ENCODE peak calls at places on chromosomes 1 and 21, in four cellular contexts. One of them, this sample, is unnamed.
A peak's percentile ranks its signal among the peaks of the same experiment; 100 is the strongest.

GRCh38 chr1:27951396-27951795 is 8.4 kb upstream of the XKR8 start:
- DNase-seq in GM12891: no peak
- DNase-seq in GM12878: no peak
- DNase-seq in K562: no peak
- DNase-seq in this sample: no peak

GRCh38 chr1:40267767-40268187 is 9.7 kb downstream of the ZMPSTE24 start:
- DNase-seq in GM12891: no peak
- DNase-seq in K562: no peak
- DNase-seq in GM12878: no peak
- DNase-seq in this sample: no peak

GRCh38 chr1:228001738-228002535 is 4.9 kb upstream of the WNT3A start:
- DNase-seq in GM12878: no peak
- DNase-seq in K562: peak; percentile 7
- DNase-seq in GM12891: no peak
- DNase-seq in this sample: no peak

GRCh38 chr1:235720544-235720943 is 71.0 kb upstream of the GNG4 start:
- DNase-seq in K562: no peak
- DNase-seq in GM12891: no peak
- DNase-seq in GM12878: no peak
- DNase-seq in this sample: no peak

GRCh38 chr1:225425211-225425786 is 2.5 kb downstream of the LBR start:
- DNase-seq in K562: no peak
- DNase-seq in GM12891: no peak
- DNase-seq in GM12878: no peak
- DNase-seq in this sample: peak; percentile 81

GRCh38 chr1:74193908-74194307 is 4.1 kb downstream of the LRRIQ3 start:
- DNase-seq in K562: no peak
- DNase-seq in GM12878: no peak
- DNase-seq in GM12891: no peak
- DNase-seq in this sample: no peak

GRCh38 chr1:94926365-94926914 is 470 bp downstream of the CNN3 start:
- DNase-seq in GM12878: no peak
- DNase-seq in GM12891: peak; percentile 45
- DNase-seq in K562: no peak
- DNase-seq in this sample: no peak

GRCh38 chr1:182806015-182806678 is 16.6 kb downstream of the NPL start:
- DNase-seq in GM12878: no peak
- DNase-seq in K562: peak; percentile 68
- DNase-seq in GM12891: no peak
- DNase-seq in this sample: no peak

GRCh38 chr1:50279622-50280320 is 143.5 kb downstream of the DMRTA2 start:
- DNase-seq in GM12891: no peak
- DNase-seq in K562: peak; percentile 33
- DNase-seq in GM12878: no peak
- DNase-seq in this sample: no peak

GRCh38 chr1:71054281-71054731 is 6.7 kb upstream of the PTGER3 start:
- DNase-seq in GM12891: no peak
- DNase-seq in K562: no peak
- DNase-seq in GM12878: no peak
- DNase-seq in this sample: no peak

GRCh38 chr1:19328486-19328885 is 16.4 kb downstream of the SLC66A1 start:
- DNase-seq in GM12891: no peak
- DNase-seq in GM12878: no peak
- DNase-seq in K562: no peak
- DNase-seq in this sample: no peak

GRCh38 chr1:226308166-226308722 is 720 bp downstream of the LIN9 start:
- DNase-seq in GM12878: no peak
- DNase-seq in K562: peak; percentile 73
- DNase-seq in GM12891: no peak
- DNase-seq in this sample: peak; percentile 32

GRCh38 chr1:169201084-169201619 is 94.7 kb downstream of the ATP1B1 start:
- DNase-seq in K562: no peak
- DNase-seq in GM12878: no peak
- DNase-seq in GM12891: no peak
- DNase-seq in this sample: no peak

GRCh38 chr1:110207831-110208230 is 2.3 kb upstream of the KCNC4 start:
- DNase-seq in GM12878: no peak
- DNase-seq in GM12891: peak; percentile 74
- DNase-seq in K562: peak; percentile 80
- DNase-seq in this sample: no peak

GRCh38 chr1:227941509-227942020 is 6.2 kb downstream of the WNT9A start:
- DNase-seq in GM12878: no peak
- DNase-seq in K562: no peak
- DNase-seq in GM12891: no peak
- DNase-seq in this sample: no peak

GRCh38 chr21:29095203-29095602 is 21.8 kb upstream of the CCT8 start:
- DNase-seq in GM12891: no peak
- DNase-seq in K562: no peak
- DNase-seq in GM12878: no peak
- DNase-seq in this sample: no peak

GRCh38 chr1:74363220-74363619 is 128.0 kb downstream of the TNNI3K start:
- DNase-seq in GM12878: no peak
- DNase-seq in K562: no peak
- DNase-seq in GM12891: no peak
- DNase-seq in this sample: no peak

GRCh38 chr21:42864812-42865211 is 14.5 kb downstream of the WDR4 start:
- DNase-seq in K562: no peak
- DNase-seq in GM12891: no peak
- DNase-seq in GM12878: no peak
- DNase-seq in this sample: no peak

GRCh38 chr1:52636701-52637695 is 4.0 kb downstream of the SHISAL2A start:
- DNase-seq in GM12878: peak; percentile 87
- DNase-seq in K562: no peak
- DNase-seq in GM12891: peak; percentile 46
- DNase-seq in this sample: peak; percentile 95

GRCh38 chr1:92909321-92909720 is 51.9 kb downstream of the DIPK1A start:
- DNase-seq in K562: no peak
- DNase-seq in GM12878: no peak
- DNase-seq in GM12891: no peak
- DNase-seq in this sample: no peak

GRCh38 chr21:42364304-42364865 is 1.9 kb downstream of the TFF1 start:
- DNase-seq in GM12878: no peak
- DNase-seq in K562: no peak
- DNase-seq in GM12891: no peak
- DNase-seq in this sample: peak; percentile 70

GRCh38 chr21:35316933-35317332 is 267.8 kb upstream of the RUNX1 start:
- DNase-seq in K562: no peak
- DNase-seq in GM12878: no peak
- DNase-seq in GM12891: no peak
- DNase-seq in this sample: no peak

GRCh38 chr1:47002211-47002610 is 21.3 kb upstream of the CYP4X1 start:
- DNase-seq in GM12878: no peak
- DNase-seq in GM12891: no peak
- DNase-seq in K562: no peak
- DNase-seq in this sample: no peak

DNA sequence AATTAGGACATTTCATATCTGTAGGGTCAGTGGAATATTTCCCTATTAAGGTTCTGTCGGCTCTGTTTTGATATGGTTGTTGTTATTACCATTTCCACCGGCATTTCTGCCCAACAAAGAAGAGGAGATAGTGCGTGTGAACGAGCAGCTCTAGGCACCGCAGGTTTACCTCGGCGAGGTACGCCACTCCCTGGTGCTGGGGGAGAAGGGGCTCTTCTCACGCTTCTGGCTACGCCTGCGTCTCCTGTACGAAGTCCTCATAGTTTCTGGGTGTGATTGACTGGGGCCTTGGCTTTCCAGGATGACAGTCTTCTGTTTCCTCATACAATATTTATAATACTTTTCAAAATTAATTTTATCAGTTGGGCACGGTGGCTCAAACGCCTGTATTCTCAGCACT is 54.4 kb upstream of the DIP2A start:
- DNase-seq in K562: no peak
- DNase-seq in GM12891: no peak
- DNase-seq in GM12878: no peak
- DNase-seq in this sample: no peak
- TF ChIP-seq SPI1 in K562: no peak
- TF ChIP-seq SPI1 in GM12891: no peak
- TF ChIP-seq SPI1 in GM12878: no peak
- TF ChIP-seq SPI1 in this sample: no peak

DNA sequence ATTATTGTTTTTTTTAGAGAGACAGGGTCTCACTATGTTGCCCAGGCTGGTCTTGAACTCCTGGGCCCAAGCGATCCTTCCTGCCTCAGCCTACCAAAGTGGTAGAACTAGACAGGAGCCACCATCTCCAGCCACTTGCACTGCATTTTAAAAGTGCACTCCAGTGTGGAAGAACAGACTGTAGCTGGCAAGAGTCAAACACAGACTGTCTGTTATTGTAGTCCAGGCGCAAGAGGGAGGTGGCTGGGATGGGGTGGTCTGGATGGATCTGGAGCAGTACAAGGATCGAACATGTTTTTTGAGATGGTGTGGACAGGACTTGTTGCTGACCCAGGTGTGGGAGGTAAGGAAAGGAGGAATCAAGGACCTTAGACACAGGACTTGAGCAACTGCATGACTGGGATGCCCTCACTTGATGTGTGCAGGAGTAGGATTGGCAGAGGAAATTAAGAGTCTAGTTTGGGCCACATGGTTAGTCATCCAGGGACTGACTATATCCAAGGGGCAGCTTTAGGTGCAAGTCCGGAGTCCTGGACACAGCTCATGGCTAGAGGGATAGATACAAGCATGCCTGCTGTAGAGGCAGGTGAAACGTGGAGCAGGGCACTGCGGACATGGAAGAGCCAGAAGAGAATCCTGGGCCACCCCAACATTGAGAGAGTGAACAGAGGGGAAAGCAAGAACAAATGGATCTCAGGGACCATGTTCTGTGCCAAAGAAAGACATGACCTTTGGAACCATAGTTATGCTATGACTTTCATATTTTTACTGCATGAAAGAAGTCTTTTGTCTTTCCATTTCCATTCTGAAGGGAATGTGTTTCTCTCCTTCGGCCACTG is 42.0 kb downstream of the ELK4 start:
- DNase-seq in GM12891: no peak
- DNase-seq in GM12878: no peak
- DNase-seq in K562: no peak
- DNase-seq in this sample: no peak
- TF ChIP-seq SPI1 in GM12891: no peak
- TF ChIP-seq SPI1 in GM12878: no peak
- TF ChIP-seq SPI1 in K562: no peak
- TF ChIP-seq SPI1 in this sample: no peak

GRCh38 chr21:46193829-46194373 is 9.6 kb upstream of the SPATC1L start:
- DNase-seq in GM12878: no peak
- DNase-seq in K562: no peak
- DNase-seq in GM12891: no peak
- DNase-seq in this sample: no peak

GRCh38 chr21:46191686-46192575 is 7.7 kb upstream of the SPATC1L start:
- DNase-seq in K562: no peak
- DNase-seq in GM12891: no peak
- DNase-seq in GM12878: no peak
- DNase-seq in this sample: no peak

GRCh38 chr21:46195595-46196195 is 11.4 kb upstream of the SPATC1L start:
- DNase-seq in GM12891: no peak
- DNase-seq in K562: no peak
- DNase-seq in GM12878: no peak
- DNase-seq in this sample: no peak

GRCh38 chr21:46196733-46197132 is 12.5 kb upstream of the SPATC1L start:
- DNase-seq in GM12878: no peak
- DNase-seq in K562: no peak
- DNase-seq in GM12891: no peak
- DNase-seq in this sample: no peak

GRCh38 chr21:46194374-46195334 is 10.4 kb upstream of the SPATC1L start:
- DNase-seq in GM12878: no peak
- DNase-seq in GM12891: no peak
- DNase-seq in K562: no peak
- DNase-seq in this sample: no peak
- TF ChIP-seq SPI1 in GM12878: no peak
- TF ChIP-seq SPI1 in GM12891: no peak
- TF ChIP-seq SPI1 in K562: no peak
- TF ChIP-seq SPI1 in this sample: no peak

GRCh38 chr1:156390409-156391144 is 21.6 kb downstream of the RHBG start:
- DNase-seq in K562: no peak
- DNase-seq in GM12891: no peak
- DNase-seq in GM12878: no peak
- DNase-seq in this sample: no peak
- TF ChIP-seq SPI1 in K562: no peak
- TF ChIP-seq SPI1 in GM12891: no peak
- TF ChIP-seq SPI1 in GM12878: no peak
- TF ChIP-seq SPI1 in this sample: peak; percentile 20

GRCh38 chr21:36810443-36810842 is 111.5 kb downstream of the SIM2 start:
- DNase-seq in GM12878: no peak
- DNase-seq in K562: no peak
- DNase-seq in GM12891: no peak
- DNase-seq in this sample: no peak
- TF ChIP-seq SPI1 in GM12878: no peak
- TF ChIP-seq SPI1 in K562: no peak
- TF ChIP-seq SPI1 in GM12891: no peak
- TF ChIP-seq SPI1 in this sample: no peak

GRCh38 chr1:198107041-198107440 is 49.8 kb upstream of the NEK7 start:
- DNase-seq in GM12878: no peak
- DNase-seq in K562: no peak
- DNase-seq in GM12891: no peak
- DNase-seq in this sample: no peak
- TF ChIP-seq SPI1 in GM12878: no peak
- TF ChIP-seq SPI1 in K562: no peak
- TF ChIP-seq SPI1 in GM12891: no peak
- TF ChIP-seq SPI1 in this sample: no peak

DNA sequence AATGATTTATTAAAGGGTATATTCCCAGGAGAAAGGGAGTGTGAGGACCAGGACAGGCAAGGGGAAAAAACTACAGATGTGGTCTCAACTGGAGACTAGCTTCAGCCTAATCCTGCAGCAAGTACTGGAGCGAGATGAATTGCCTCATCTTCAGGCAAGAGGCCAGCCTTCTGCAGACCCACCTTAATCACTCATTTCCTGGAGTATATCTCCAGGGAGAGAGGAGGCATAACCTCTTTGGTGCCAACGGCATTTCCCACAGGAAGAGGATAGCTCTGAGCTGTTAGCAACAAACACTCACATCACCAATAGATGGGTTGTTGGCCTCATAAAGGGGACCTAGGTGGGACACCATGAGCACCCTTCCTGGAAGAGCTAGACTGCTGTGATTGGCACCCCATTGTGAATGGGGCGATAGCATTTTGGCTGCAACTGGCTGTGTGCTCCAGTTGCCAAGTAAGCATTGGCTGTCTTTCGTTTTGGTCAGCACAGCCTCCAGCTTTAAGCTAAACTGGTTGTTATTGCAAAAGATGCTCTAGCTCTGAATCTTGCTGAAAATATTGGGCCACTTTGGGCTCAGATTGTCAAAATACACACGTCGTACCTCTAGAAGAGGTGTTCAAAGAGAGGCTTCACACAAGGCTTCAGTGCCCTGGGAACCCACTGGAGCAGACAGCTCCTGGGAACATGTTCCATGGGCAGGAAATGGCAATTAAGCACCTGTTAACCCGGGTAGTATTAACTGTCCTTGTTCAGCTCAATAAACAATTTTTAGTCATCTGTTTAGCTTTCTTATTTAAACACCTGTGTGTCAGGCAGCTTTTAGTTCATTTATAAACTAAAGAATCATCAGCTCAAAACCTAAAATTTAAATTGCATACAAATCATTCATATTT is 314.8 kb upstream of the C1orf87 start:
- DNase-seq in K562: no peak
- DNase-seq in GM12878: no peak
- DNase-seq in GM12891: no peak
- DNase-seq in this sample: no peak
- TF ChIP-seq SPI1 in K562: no peak
- TF ChIP-seq SPI1 in GM12878: no peak
- TF ChIP-seq SPI1 in GM12891: no peak
- TF ChIP-seq SPI1 in this sample: no peak

This sample was measured in HL-60.